ENCODE peak calls at places on chromosome 10, in seven cellular contexts. One of them, this sample, is unnamed.

GRCh38 chr10:35992107-35992506 is 350.0 kb upstream of the FZD8 start:
- DNase-seq in CD4-positive, alpha-beta memory T cell: no peak
- DNase-seq in fibroblast of lung: no peak
- DNase-seq in astrocyte: no peak
- DNase-seq in aorta: no peak
- DNase-seq in HCT116: no peak
- DNase-seq in RWPE1: no peak
- DNase-seq in this sample: no peak

GRCh38 chr10:6607778-6608177 is 27.7 kb upstream of the PRKCQ start:
- DNase-seq in CD4-positive, alpha-beta memory T cell: no peak
- DNase-seq in fibroblast of lung: no peak
- DNase-seq in astrocyte: no peak
- DNase-seq in aorta: no peak
- DNase-seq in HCT116: no peak
- DNase-seq in RWPE1: no peak
- DNase-seq in this sample: no peak

GRCh38 chr10:91879514-91880170 is 29.6 kb downstream of the FGFBP3 start:
- DNase-seq in CD4-positive, alpha-beta memory T cell: no peak
- DNase-seq in fibroblast of lung: no peak
- DNase-seq in astrocyte: no peak
- DNase-seq in aorta: no peak
- DNase-seq in HCT116: no peak
- DNase-seq in RWPE1: no peak
- DNase-seq in this sample: no peak

GRCh38 chr10:131464789-131465188 is 153.3 kb upstream of the TCERG1L start:
- DNase-seq in CD4-positive, alpha-beta memory T cell: no peak
- DNase-seq in fibroblast of lung: no peak
- DNase-seq in astrocyte: no peak
- DNase-seq in aorta: no peak
- DNase-seq in HCT116: no peak
- DNase-seq in RWPE1: no peak
- DNase-seq in this sample: no peak

GRCh38 chr10:129642427-129642826 is 175.4 kb downstream of the MGMT start:
- DNase-seq in CD4-positive, alpha-beta memory T cell: no peak
- DNase-seq in fibroblast of lung: no peak
- DNase-seq in astrocyte: no peak
- DNase-seq in aorta: no peak
- DNase-seq in HCT116: peak
- DNase-seq in RWPE1: peak
- DNase-seq in this sample: no peak

GRCh38 chr10:120172371-120172770 is 279.8 kb downstream of the SEC23IP start:
- DNase-seq in CD4-positive, alpha-beta memory T cell: no peak
- DNase-seq in fibroblast of lung: no peak
- DNase-seq in astrocyte: peak
- DNase-seq in aorta: no peak
- DNase-seq in HCT116: no peak
- DNase-seq in RWPE1: no peak
- DNase-seq in this sample: no peak

GRCh38 chr10:127374901-127375300 is 174.2 kb upstream of the NPS start:
- DNase-seq in CD4-positive, alpha-beta memory T cell: no peak
- DNase-seq in fibroblast of lung: no peak
- DNase-seq in astrocyte: no peak
- DNase-seq in aorta: no peak
- DNase-seq in HCT116: no peak
- DNase-seq in RWPE1: no peak
- DNase-seq in this sample: no peak

GRCh38 chr10:21519981-21520436 is 5.5 kb downstream of the SKIDA1 start:
- DNase-seq in CD4-positive, alpha-beta memory T cell: peak
- DNase-seq in fibroblast of lung: peak
- DNase-seq in astrocyte: peak
- DNase-seq in aorta: no peak
- DNase-seq in HCT116: no peak
- DNase-seq in RWPE1: no peak
- DNase-seq in this sample: no peak

GRCh38 chr10:46223064-46223480 is 63.7 kb upstream of the ANTXRL start:
- DNase-seq in CD4-positive, alpha-beta memory T cell: no peak
- DNase-seq in fibroblast of lung: no peak
- DNase-seq in astrocyte: no peak
- DNase-seq in aorta: no peak
- DNase-seq in HCT116: no peak
- DNase-seq in RWPE1: no peak
- DNase-seq in this sample: no peak

GRCh38 chr10:11886138-11886474 is 63.0 kb downstream of the PROSER2 start:
- DNase-seq in CD4-positive, alpha-beta memory T cell: no peak
- DNase-seq in fibroblast of lung: no peak
- DNase-seq in astrocyte: no peak
- DNase-seq in aorta: no peak
- DNase-seq in HCT116: no peak
- DNase-seq in RWPE1: no peak
- DNase-seq in this sample: no peak

GRCh38 chr10:11887381-11888227 is 64.4 kb downstream of the PROSER2 start:
- DNase-seq in CD4-positive, alpha-beta memory T cell: no peak
- DNase-seq in fibroblast of lung: no peak
- DNase-seq in astrocyte: no peak
- DNase-seq in aorta: peak
- DNase-seq in HCT116: no peak
- DNase-seq in RWPE1: no peak
- DNase-seq in this sample: no peak

GRCh38 chr10:11885437-11886137 is 62.4 kb downstream of the PROSER2 start:
- DNase-seq in CD4-positive, alpha-beta memory T cell: no peak
- DNase-seq in fibroblast of lung: no peak
- DNase-seq in astrocyte: no peak
- DNase-seq in aorta: peak
- DNase-seq in HCT116: no peak
- DNase-seq in RWPE1: no peak
- DNase-seq in this sample: no peak

GRCh38 chr10:11884706-11885423 is 61.7 kb downstream of the PROSER2 start:
- DNase-seq in CD4-positive, alpha-beta memory T cell: no peak
- DNase-seq in fibroblast of lung: no peak
- DNase-seq in astrocyte: no peak
- DNase-seq in aorta: peak
- DNase-seq in HCT116: no peak
- DNase-seq in RWPE1: peak
- DNase-seq in this sample: peak

GRCh38 chr10:11886851-11887250 is 63.7 kb downstream of the PROSER2 start:
- DNase-seq in CD4-positive, alpha-beta memory T cell: no peak
- DNase-seq in fibroblast of lung: no peak
- DNase-seq in astrocyte: no peak
- DNase-seq in aorta: peak
- DNase-seq in HCT116: no peak
- DNase-seq in RWPE1: peak
- DNase-seq in this sample: peak
- H3K27ac ChIP-seq in CD4-positive, alpha-beta memory T cell: no peak
- H3K27ac ChIP-seq in fibroblast of lung: no peak
- H3K27ac ChIP-seq in astrocyte: no peak
- H3K27ac ChIP-seq in aorta: no peak
- H3K27ac ChIP-seq in HCT116: peak
- H3K27ac ChIP-seq in RWPE1: peak
- H3K27ac ChIP-seq in this sample: peak

GRCh38 chr10:11246752-11247467 is 229.2 kb downstream of the CELF2 start:
- DNase-seq in CD4-positive, alpha-beta memory T cell: no peak
- DNase-seq in fibroblast of lung: no peak
- DNase-seq in astrocyte: no peak
- DNase-seq in aorta: no peak
- DNase-seq in HCT116: no peak
- DNase-seq in RWPE1: no peak
- DNase-seq in this sample: no peak

GRCh38 chr10:11245981-11246590 is 228.4 kb downstream of the CELF2 start:
- DNase-seq in CD4-positive, alpha-beta memory T cell: no peak
- DNase-seq in fibroblast of lung: no peak
- DNase-seq in astrocyte: no peak
- DNase-seq in aorta: no peak
- DNase-seq in HCT116: no peak
- DNase-seq in RWPE1: no peak
- DNase-seq in this sample: no peak

GRCh38 chr10:11245510-11245909 is 227.8 kb downstream of the CELF2 start:
- DNase-seq in CD4-positive, alpha-beta memory T cell: no peak
- DNase-seq in fibroblast of lung: no peak
- DNase-seq in astrocyte: peak
- DNase-seq in aorta: no peak
- DNase-seq in HCT116: no peak
- DNase-seq in RWPE1: peak
- DNase-seq in this sample: no peak

GRCh38 chr10:11250304-11250703 is 232.6 kb downstream of the CELF2 start:
- DNase-seq in CD4-positive, alpha-beta memory T cell: no peak
- DNase-seq in fibroblast of lung: no peak
- DNase-seq in astrocyte: no peak
- DNase-seq in aorta: no peak
- DNase-seq in HCT116: no peak
- DNase-seq in RWPE1: no peak
- DNase-seq in this sample: no peak

GRCh38 chr10:11249134-11249533 is 231.5 kb downstream of the CELF2 start:
- DNase-seq in CD4-positive, alpha-beta memory T cell: no peak
- DNase-seq in fibroblast of lung: no peak
- DNase-seq in astrocyte: no peak
- DNase-seq in aorta: no peak
- DNase-seq in HCT116: no peak
- DNase-seq in RWPE1: no peak
- DNase-seq in this sample: no peak
- H3K27ac ChIP-seq in CD4-positive, alpha-beta memory T cell: no peak
- H3K27ac ChIP-seq in fibroblast of lung: no peak
- H3K27ac ChIP-seq in astrocyte: no peak
- H3K27ac ChIP-seq in aorta: no peak
- H3K27ac ChIP-seq in HCT116: no peak
- H3K27ac ChIP-seq in RWPE1: no peak
- H3K27ac ChIP-seq in this sample: no peak

GRCh38 chr10:8114741-8115340 is 60.4 kb downstream of the GATA3 start:
- DNase-seq in CD4-positive, alpha-beta memory T cell: no peak
- DNase-seq in fibroblast of lung: no peak
- DNase-seq in astrocyte: no peak
- DNase-seq in aorta: no peak
- DNase-seq in HCT116: no peak
- DNase-seq in RWPE1: no peak
- DNase-seq in this sample: no peak
- H3K27ac ChIP-seq in CD4-positive, alpha-beta memory T cell: no peak
- H3K27ac ChIP-seq in fibroblast of lung: no peak
- H3K27ac ChIP-seq in astrocyte: no peak
- H3K27ac ChIP-seq in aorta: no peak
- H3K27ac ChIP-seq in HCT116: no peak
- H3K27ac ChIP-seq in RWPE1: no peak
- H3K27ac ChIP-seq in this sample: no peak

DNA sequence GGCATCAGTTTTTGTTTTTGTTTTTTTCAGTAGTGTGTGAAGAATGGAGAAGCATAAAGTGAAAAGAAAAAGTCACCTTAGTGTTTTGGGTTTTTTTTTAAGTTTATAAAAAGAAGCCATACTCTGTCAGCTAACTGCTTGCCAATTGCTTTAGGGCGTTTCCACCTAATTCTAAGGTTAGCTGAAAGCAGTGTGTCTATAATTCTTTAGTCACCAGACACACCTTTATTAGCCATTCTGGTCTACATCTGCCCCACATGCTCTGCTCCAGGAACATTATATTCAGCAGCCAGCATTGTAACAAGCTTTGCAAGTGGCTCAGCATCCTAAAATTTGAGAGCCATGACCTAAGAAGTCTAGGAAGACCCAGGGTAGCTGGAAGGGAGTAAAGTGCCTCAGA is 14.1 kb upstream of the SLC16A12 start:
- DNase-seq in CD4-positive, alpha-beta memory T cell: no peak
- DNase-seq in fibroblast of lung: no peak
- DNase-seq in astrocyte: no peak
- DNase-seq in aorta: no peak
- DNase-seq in HCT116: no peak
- DNase-seq in RWPE1: peak
- DNase-seq in this sample: no peak
- H3K27ac ChIP-seq in CD4-positive, alpha-beta memory T cell: no peak
- H3K27ac ChIP-seq in fibroblast of lung: no peak
- H3K27ac ChIP-seq in astrocyte: no peak
- H3K27ac ChIP-seq in aorta: no peak
- H3K27ac ChIP-seq in HCT116: no peak
- H3K27ac ChIP-seq in RWPE1: peak
- H3K27ac ChIP-seq in this sample: no peak

DNA sequence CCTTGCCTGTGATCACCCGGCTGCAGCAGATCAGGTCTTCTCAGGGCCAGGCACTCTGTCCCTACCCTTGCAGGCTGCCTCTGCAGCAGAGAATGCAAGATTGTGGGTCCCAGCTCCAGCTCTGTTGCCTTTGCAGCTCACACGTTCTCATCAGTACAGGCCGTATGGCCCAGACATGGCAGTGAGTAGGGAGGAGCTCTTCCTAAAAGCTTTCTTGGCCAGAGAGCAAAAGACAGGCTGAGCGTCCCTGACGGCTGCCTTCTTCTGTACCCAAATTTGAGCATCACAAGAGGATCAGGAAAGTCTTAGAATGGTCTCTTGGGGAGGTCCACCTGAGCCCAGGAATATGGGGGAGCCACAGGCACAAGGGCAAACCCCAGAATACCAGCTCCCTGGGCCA is 266.4 kb upstream of the ZMIZ1 start:
- DNase-seq in CD4-positive, alpha-beta memory T cell: no peak
- DNase-seq in fibroblast of lung: peak
- DNase-seq in astrocyte: no peak
- DNase-seq in aorta: no peak
- DNase-seq in HCT116: no peak
- DNase-seq in RWPE1: no peak
- DNase-seq in this sample: no peak
- H3K27ac ChIP-seq in CD4-positive, alpha-beta memory T cell: no peak
- H3K27ac ChIP-seq in fibroblast of lung: peak
- H3K27ac ChIP-seq in astrocyte: no peak
- H3K27ac ChIP-seq in aorta: no peak
- H3K27ac ChIP-seq in HCT116: no peak
- H3K27ac ChIP-seq in RWPE1: peak
- H3K27ac ChIP-seq in this sample: no peak

GRCh38 chr10:33800986-33801385 is 466.5 kb upstream of the NRP1 start:
- DNase-seq in CD4-positive, alpha-beta memory T cell: no peak
- DNase-seq in fibroblast of lung: no peak
- DNase-seq in astrocyte: no peak
- DNase-seq in aorta: no peak
- DNase-seq in HCT116: no peak
- DNase-seq in RWPE1: no peak
- DNase-seq in this sample: peak

GRCh38 chr10:33804534-33804933 is 470.1 kb upstream of the NRP1 start:
- DNase-seq in CD4-positive, alpha-beta memory T cell: no peak
- DNase-seq in fibroblast of lung: peak
- DNase-seq in astrocyte: no peak
- DNase-seq in aorta: no peak
- DNase-seq in HCT116: no peak
- DNase-seq in RWPE1: no peak
- DNase-seq in this sample: no peak

GRCh38 chr10:33801705-33802104 is 467.2 kb upstream of the NRP1 start:
- DNase-seq in CD4-positive, alpha-beta memory T cell: no peak
- DNase-seq in fibroblast of lung: peak
- DNase-seq in astrocyte: peak
- DNase-seq in aorta: no peak
- DNase-seq in HCT116: peak
- DNase-seq in RWPE1: peak
- DNase-seq in this sample: peak

GRCh38 chr10:33803248-33803647 is 468.8 kb upstream of the NRP1 start:
- DNase-seq in CD4-positive, alpha-beta memory T cell: no peak
- DNase-seq in fibroblast of lung: peak
- DNase-seq in astrocyte: peak
- DNase-seq in aorta: no peak
- DNase-seq in HCT116: peak
- DNase-seq in RWPE1: peak
- DNase-seq in this sample: peak

GRCh38 chr10:33802566-33802965 is 468.1 kb upstream of the NRP1 start:
- DNase-seq in CD4-positive, alpha-beta memory T cell: no peak
- DNase-seq in fibroblast of lung: no peak
- DNase-seq in astrocyte: no peak
- DNase-seq in aorta: no peak
- DNase-seq in HCT116: no peak
- DNase-seq in RWPE1: no peak
- DNase-seq in this sample: no peak
- H3K27ac ChIP-seq in CD4-positive, alpha-beta memory T cell: no peak
- H3K27ac ChIP-seq in fibroblast of lung: no peak
- H3K27ac ChIP-seq in astrocyte: no peak
- H3K27ac ChIP-seq in aorta: no peak
- H3K27ac ChIP-seq in HCT116: no peak
- H3K27ac ChIP-seq in RWPE1: no peak
- H3K27ac ChIP-seq in this sample: peak

This sample was measured in epithelial cell of prostate.